ENCODE peak calls at places on chromosomes 4 and X, in seven cellular contexts. F, S, A, O, K, B and N are unnamed samples.
A peak's percentile ranks its signal among the peaks of the same experiment; 100 is the strongest.

GRCh38 chr4:133150643-133151300 is 1.7 kb downstream of the PCDH10 start:
- DNase-seq in F (peak; percentile 32), A (peak; percentile 19), S (no peak), B (no peak), O (peak; percentile 12), K (no peak), N (no peak)

GRCh38 chr4:64477127-64477526 is 67.9 kb upstream of the TECRL start:
- DNase-seq in K (no peak), F (no peak), A (no peak), B (no peak), S (no peak), O (no peak), N (no peak)

GRCh38 chr4:108360857-108361820 is 192.4 kb upstream of the LEF1 start:
- DNase-seq in A (no peak), B (peak; percentile 52), K (no peak), S (no peak), O (peak; percentile 32), F (peak; percentile 81), N (peak; percentile 48)

GRCh38 chr4:8905236-8905772 is 33.7 kb upstream of the HMX1 start:
- DNase-seq in K (no peak), S (no peak), O (no peak), A (no peak), B (no peak), F (no peak), N (no peak)

GRCh38 chr4:168614316-168615057 is 117.6 kb downstream of the PALLD start:
- DNase-seq in O (no peak), S (no peak), A (no peak), B (no peak), F (peak; percentile 49), K (no peak), N (no peak)

GRCh38 chr4:128462104-128462783 is 174.6 kb upstream of the PGRMC2 start:
- DNase-seq in K (no peak), A (no peak), F (no peak), O (no peak), B (no peak), S (no peak), N (no peak)

GRCh38 chrX:53686151-53686885 is at the start of gene HUWE1:
- DNase-seq in A (peak; percentile 82), K (peak; percentile 80), F (peak; percentile 71), B (peak; percentile 58), S (peak; percentile 82), O (peak; percentile 73), N (peak; percentile 63)

GRCh38 chr4:119135721-119136121 is at the start of gene MYOZ2:
- DNase-seq in K (no peak), B (peak; percentile 41), O (no peak), F (no peak), S (no peak), A (no peak), N (peak; percentile 48)

GRCh38 chr4:161376275-161376674 is 787.5 kb downstream of the FSTL5 start:
- DNase-seq in O (peak; percentile 9), F (peak; percentile 2), S (no peak), K (no peak), A (no peak), B (no peak), N (no peak)

GRCh38 chrX:48835524-48836329 is at the start of gene PCSK1N:
- DNase-seq in B (peak; percentile 28), F (no peak), K (no peak), O (no peak), S (no peak), A (no peak), N (no peak)

GRCh38 chrX:150899191-150899757 is 806 bp upstream of the CD99L2 start:
- DNase-seq in S (peak; percentile 57), K (peak; percentile 45), F (peak; percentile 14), A (peak; percentile 22), B (peak; percentile 14), O (peak; percentile 11), N (peak; percentile 13)

GRCh38 chr4:101711590-101712255 is 78.8 kb upstream of the BANK1 start:
- DNase-seq in O (no peak), K (no peak), S (no peak), B (no peak), A (no peak), F (no peak), N (peak; percentile 29)

GRCh38 chr4:11597506-11597905 is 168.8 kb upstream of the HS3ST1 start:
- DNase-seq in F (no peak), B (peak; percentile 26), S (no peak), A (no peak), O (no peak), K (no peak), N (no peak)
- TF ChIP-seq CTCF in F (no peak), B (no peak), S (no peak), A (no peak), O (no peak), K (no peak), N (no peak)

GRCh38 chr4:1983846-1984405 is 24.8 kb downstream of the NELFA start:
- DNase-seq in B (no peak), F (no peak), S (peak; percentile 61), A (no peak), O (no peak), K (peak; percentile 66), N (no peak)
- H3K4me3 ChIP-seq in B (no peak overlapping the region), F (no peak overlapping the region), S (no peak overlapping the region), A (no peak overlapping the region), O (no peak overlapping the region), K (no peak overlapping the region), N (no peak overlapping the region)

GRCh38 chr4:162640152-162640551 is 476.4 kb upstream of the FSTL5 start:
- DNase-seq in A (no peak), O (no peak), B (no peak), K (no peak), S (no peak), F (no peak), N (no peak)

GRCh38 chr4:162650166-162650565 is 486.4 kb upstream of the FSTL5 start:
- DNase-seq in K (no peak), F (no peak), A (no peak), O (no peak), B (no peak), S (no peak), N (no peak)

GRCh38 chr4:162644346-162644745 is 480.5 kb upstream of the FSTL5 start:
- DNase-seq in O (no peak), K (no peak), S (no peak), A (no peak), B (no peak), F (peak; percentile 35), N (no peak)

GRCh38 chr4:162645381-162645780 is 481.6 kb upstream of the FSTL5 start:
- DNase-seq in O (no peak), B (no peak), A (no peak), K (no peak), S (no peak), F (no peak), N (no peak)
- TF ChIP-seq CTCF in O (no peak), B (peak; percentile 35), A (no peak), K (no peak), S (peak; percentile 55), F (no peak), N (no peak)

DNA sequence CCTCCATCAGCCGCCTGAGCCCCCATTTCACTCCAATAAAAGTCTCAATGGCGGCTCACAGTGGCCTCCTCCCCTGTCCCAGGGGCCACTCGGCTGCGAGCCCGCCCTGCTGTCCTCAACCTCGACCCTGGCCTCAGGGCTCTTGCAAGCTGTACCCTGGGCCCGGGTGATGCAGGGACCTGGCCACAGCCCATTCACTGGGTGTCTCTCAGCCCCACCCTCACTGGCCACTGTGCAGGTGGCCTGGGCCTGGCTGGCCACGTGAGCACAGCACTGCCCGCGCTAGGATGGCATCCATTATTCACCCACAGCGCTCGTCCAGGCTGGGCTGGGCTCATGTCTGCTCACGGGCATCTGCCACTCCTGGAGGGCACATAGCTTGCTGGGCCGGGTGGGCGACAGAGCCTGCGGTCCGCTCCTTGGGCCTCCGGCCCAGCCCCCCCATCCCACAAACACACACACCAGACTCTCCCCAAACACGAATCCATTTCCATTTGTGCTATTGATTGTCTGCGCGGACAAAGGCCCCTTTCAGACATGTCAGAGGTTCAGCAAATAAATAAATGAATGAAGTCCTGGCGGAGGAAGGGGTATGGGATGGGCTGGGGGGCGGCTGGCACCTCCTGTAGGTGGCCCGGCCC is 16.5 kb upstream of the FGFR3 start:
- DNase-seq in B (no peak), A (no peak), O (no peak), S (no peak), K (no peak), F (no peak), N (no peak)
- H3K4me3 ChIP-seq in B (no peak overlapping the region), A (no peak overlapping the region), O (no peak overlapping the region), S (no peak overlapping the region), K (no peak overlapping the region), F (no peak overlapping the region), N (no peak overlapping the region)

GRCh38 chr4:96352051-96352517 is 512.2 kb downstream of the PDHA2 start:
- DNase-seq in B (peak; percentile 14), A (no peak), O (peak; percentile 23), F (peak; percentile 32), S (no peak), K (no peak), N (peak; percentile 5)
- TF ChIP-seq CTCF in B (peak; percentile 50), A (no peak), O (no peak), F (peak; percentile 15), S (peak; percentile 39), K (no peak), N (peak; percentile 15)

GRCh38 chr4:109739547-109739946 is 9.7 kb upstream of the PLA2G12A start:
- DNase-seq in S (no peak), K (no peak), A (no peak), O (no peak), F (no peak), B (peak; percentile 19), N (no peak)
- H3K4me3 ChIP-seq in S (no peak overlapping the region), K (no peak overlapping the region), A (no peak overlapping the region), O (no peak overlapping the region), F (no peak overlapping the region), B (no peak overlapping the region), N (no peak overlapping the region)